ENCODE peak calls at places on chromosomes 5 and 9, in nine cellular contexts. One of them, this sample, is unnamed.

GRCh38 chr5:163401271-163401670 is 36.1 kb upstream of the CCNG1 start:
- DNase-seq in adipocyte: no peak
- DNase-seq in stimulated activated CD4-positive, alpha-beta T cell treated with anti-CD3 and anti-CD28 coated beads, Interleukin-1b, Interleukin-23, amount 100 ng/mL, for 24 hours: no peak
- DNase-seq in left lobe of liver: no peak
- DNase-seq in ELR: peak
- DNase-seq in Calu3: no peak
- DNase-seq in coronary artery: no peak
- DNase-seq in CD8-positive, alpha-beta memory T cell: no peak
- DNase-seq in mesenteric fat pad: no peak
- DNase-seq in this sample: no peak

GRCh38 chr5:142151436-142152382 is 43.1 kb downstream of the NDFIP1 start:
- DNase-seq in adipocyte: peak
- DNase-seq in stimulated activated CD4-positive, alpha-beta T cell treated with anti-CD3 and anti-CD28 coated beads, Interleukin-1b, Interleukin-23, amount 100 ng/mL, for 24 hours: peak
- DNase-seq in left lobe of liver: no peak
- DNase-seq in ELR: peak
- DNase-seq in Calu3: peak
- DNase-seq in coronary artery: no peak
- DNase-seq in CD8-positive, alpha-beta memory T cell: peak
- DNase-seq in mesenteric fat pad: no peak
- DNase-seq in this sample: peak

GRCh38 chr5:150492621-150493020 is 15.3 kb upstream of the NDST1 start:
- DNase-seq in adipocyte: peak
- DNase-seq in stimulated activated CD4-positive, alpha-beta T cell treated with anti-CD3 and anti-CD28 coated beads, Interleukin-1b, Interleukin-23, amount 100 ng/mL, for 24 hours: no peak
- DNase-seq in left lobe of liver: no peak
- DNase-seq in ELR: peak
- DNase-seq in Calu3: no peak
- DNase-seq in coronary artery: no peak
- DNase-seq in CD8-positive, alpha-beta memory T cell: no peak
- DNase-seq in mesenteric fat pad: no peak
- DNase-seq in this sample: no peak

GRCh38 chr9:133948571-133949485 is 43.3 kb downstream of the VAV2 start:
- DNase-seq in adipocyte: no peak
- DNase-seq in stimulated activated CD4-positive, alpha-beta T cell treated with anti-CD3 and anti-CD28 coated beads, Interleukin-1b, Interleukin-23, amount 100 ng/mL, for 24 hours: no peak
- DNase-seq in left lobe of liver: no peak
- DNase-seq in ELR: peak
- DNase-seq in Calu3: no peak
- DNase-seq in coronary artery: no peak
- DNase-seq in CD8-positive, alpha-beta memory T cell: no peak
- DNase-seq in mesenteric fat pad: no peak
- DNase-seq in this sample: no peak

GRCh38 chr9:69433426-69433825 is 108.4 kb downstream of the ENTREP1 start:
- DNase-seq in adipocyte: no peak
- DNase-seq in stimulated activated CD4-positive, alpha-beta T cell treated with anti-CD3 and anti-CD28 coated beads, Interleukin-1b, Interleukin-23, amount 100 ng/mL, for 24 hours: no peak
- DNase-seq in left lobe of liver: no peak
- DNase-seq in ELR: peak
- DNase-seq in Calu3: no peak
- DNase-seq in coronary artery: no peak
- DNase-seq in CD8-positive, alpha-beta memory T cell: no peak
- DNase-seq in mesenteric fat pad: no peak
- DNase-seq in this sample: no peak

GRCh38 chr5:59790399-59791130 is 103.0 kb downstream of the PDE4D start:
- DNase-seq in adipocyte: no peak
- DNase-seq in stimulated activated CD4-positive, alpha-beta T cell treated with anti-CD3 and anti-CD28 coated beads, Interleukin-1b, Interleukin-23, amount 100 ng/mL, for 24 hours: no peak
- DNase-seq in left lobe of liver: no peak
- DNase-seq in ELR: peak
- DNase-seq in Calu3: no peak
- DNase-seq in coronary artery: no peak
- DNase-seq in CD8-positive, alpha-beta memory T cell: no peak
- DNase-seq in mesenteric fat pad: no peak
- DNase-seq in this sample: no peak

GRCh38 chr5:72133212-72133990 is 26.1 kb downstream of the MAP1B start:
- DNase-seq in adipocyte: no peak
- DNase-seq in stimulated activated CD4-positive, alpha-beta T cell treated with anti-CD3 and anti-CD28 coated beads, Interleukin-1b, Interleukin-23, amount 100 ng/mL, for 24 hours: no peak
- DNase-seq in left lobe of liver: no peak
- DNase-seq in ELR: peak
- DNase-seq in Calu3: no peak
- DNase-seq in coronary artery: no peak
- DNase-seq in CD8-positive, alpha-beta memory T cell: no peak
- DNase-seq in mesenteric fat pad: no peak
- DNase-seq in this sample: no peak

GRCh38 chr9:35748239-35748857 is 680 bp downstream of the GBA2 start:
- DNase-seq in adipocyte: peak
- DNase-seq in stimulated activated CD4-positive, alpha-beta T cell treated with anti-CD3 and anti-CD28 coated beads, Interleukin-1b, Interleukin-23, amount 100 ng/mL, for 24 hours: no peak
- DNase-seq in left lobe of liver: peak
- DNase-seq in ELR: peak
- DNase-seq in Calu3: no peak
- DNase-seq in coronary artery: no peak
- DNase-seq in CD8-positive, alpha-beta memory T cell: no peak
- DNase-seq in mesenteric fat pad: no peak
- DNase-seq in this sample: no peak

GRCh38 chr5:179151521-179152118 is 91.4 kb downstream of the ZNF354C start:
- DNase-seq in adipocyte: no peak
- DNase-seq in stimulated activated CD4-positive, alpha-beta T cell treated with anti-CD3 and anti-CD28 coated beads, Interleukin-1b, Interleukin-23, amount 100 ng/mL, for 24 hours: no peak
- DNase-seq in left lobe of liver: no peak
- DNase-seq in ELR: no peak
- DNase-seq in Calu3: no peak
- DNase-seq in coronary artery: no peak
- DNase-seq in CD8-positive, alpha-beta memory T cell: no peak
- DNase-seq in mesenteric fat pad: no peak
- DNase-seq in this sample: no peak

GRCh38 chr5:76106149-76106548 is 23.0 kb downstream of the SV2C start:
- DNase-seq in adipocyte: no peak
- DNase-seq in stimulated activated CD4-positive, alpha-beta T cell treated with anti-CD3 and anti-CD28 coated beads, Interleukin-1b, Interleukin-23, amount 100 ng/mL, for 24 hours: no peak
- DNase-seq in left lobe of liver: no peak
- DNase-seq in ELR: no peak
- DNase-seq in Calu3: no peak
- DNase-seq in coronary artery: no peak
- DNase-seq in CD8-positive, alpha-beta memory T cell: no peak
- DNase-seq in mesenteric fat pad: no peak
- DNase-seq in this sample: no peak

GRCh38 chr5:134184155-134185135 is 7.7 kb upstream of the SKP1 start:
- DNase-seq in adipocyte: peak
- DNase-seq in stimulated activated CD4-positive, alpha-beta T cell treated with anti-CD3 and anti-CD28 coated beads, Interleukin-1b, Interleukin-23, amount 100 ng/mL, for 24 hours: peak
- DNase-seq in left lobe of liver: peak
- DNase-seq in ELR: peak
- DNase-seq in Calu3: peak
- DNase-seq in coronary artery: peak
- DNase-seq in CD8-positive, alpha-beta memory T cell: peak
- DNase-seq in mesenteric fat pad: no peak
- DNase-seq in this sample: peak

GRCh38 chr5:149162401-149163084 is 21.2 kb downstream of the ABLIM3 start:
- DNase-seq in adipocyte: no peak
- DNase-seq in stimulated activated CD4-positive, alpha-beta T cell treated with anti-CD3 and anti-CD28 coated beads, Interleukin-1b, Interleukin-23, amount 100 ng/mL, for 24 hours: no peak
- DNase-seq in left lobe of liver: no peak
- DNase-seq in ELR: peak
- DNase-seq in Calu3: peak
- DNase-seq in coronary artery: no peak
- DNase-seq in CD8-positive, alpha-beta memory T cell: no peak
- DNase-seq in mesenteric fat pad: no peak
- DNase-seq in this sample: no peak

GRCh38 chr5:54254482-54255198 is 55.7 kb downstream of the ARL15 start:
- DNase-seq in adipocyte: no peak
- DNase-seq in stimulated activated CD4-positive, alpha-beta T cell treated with anti-CD3 and anti-CD28 coated beads, Interleukin-1b, Interleukin-23, amount 100 ng/mL, for 24 hours: no peak
- DNase-seq in left lobe of liver: no peak
- DNase-seq in ELR: no peak
- DNase-seq in Calu3: no peak
- DNase-seq in coronary artery: no peak
- DNase-seq in CD8-positive, alpha-beta memory T cell: no peak
- DNase-seq in mesenteric fat pad: no peak
- DNase-seq in this sample: no peak

GRCh38 chr5:158450761-158451160 is 591.8 kb upstream of the CLINT1 start:
- DNase-seq in adipocyte: no peak
- DNase-seq in stimulated activated CD4-positive, alpha-beta T cell treated with anti-CD3 and anti-CD28 coated beads, Interleukin-1b, Interleukin-23, amount 100 ng/mL, for 24 hours: no peak
- DNase-seq in left lobe of liver: no peak
- DNase-seq in ELR: peak
- DNase-seq in Calu3: no peak
- DNase-seq in coronary artery: no peak
- DNase-seq in CD8-positive, alpha-beta memory T cell: no peak
- DNase-seq in mesenteric fat pad: no peak
- DNase-seq in this sample: no peak

GRCh38 chr5:33470544-33470943 is 29.8 kb downstream of the TARS1 start:
- DNase-seq in adipocyte: peak
- DNase-seq in stimulated activated CD4-positive, alpha-beta T cell treated with anti-CD3 and anti-CD28 coated beads, Interleukin-1b, Interleukin-23, amount 100 ng/mL, for 24 hours: no peak
- DNase-seq in left lobe of liver: no peak
- DNase-seq in ELR: no peak
- DNase-seq in Calu3: peak
- DNase-seq in coronary artery: no peak
- DNase-seq in CD8-positive, alpha-beta memory T cell: no peak
- DNase-seq in mesenteric fat pad: no peak
- DNase-seq in this sample: peak

GRCh38 chr5:60959156-60959555 is 14.2 kb downstream of the NDUFAF2 start:
- DNase-seq in adipocyte: peak
- DNase-seq in stimulated activated CD4-positive, alpha-beta T cell treated with anti-CD3 and anti-CD28 coated beads, Interleukin-1b, Interleukin-23, amount 100 ng/mL, for 24 hours: no peak
- DNase-seq in left lobe of liver: no peak
- DNase-seq in ELR: peak
- DNase-seq in Calu3: no peak
- DNase-seq in coronary artery: no peak
- DNase-seq in CD8-positive, alpha-beta memory T cell: no peak
- DNase-seq in mesenteric fat pad: no peak
- DNase-seq in this sample: no peak

GRCh38 chr5:65721775-65722574 is at the start of the genes NLN and SGTB:
- DNase-seq in adipocyte: peak
- DNase-seq in stimulated activated CD4-positive, alpha-beta T cell treated with anti-CD3 and anti-CD28 coated beads, Interleukin-1b, Interleukin-23, amount 100 ng/mL, for 24 hours: peak
- DNase-seq in left lobe of liver: peak
- DNase-seq in ELR: peak
- DNase-seq in Calu3: peak
- DNase-seq in coronary artery: peak
- DNase-seq in CD8-positive, alpha-beta memory T cell: peak
- DNase-seq in mesenteric fat pad: peak
- DNase-seq in this sample: peak